ENCODE peak calls at places on chromosomes 7 and 10, in four cellular contexts. T is mesothelial cell of epicardium, M is AG09319, C is heart right ventricle. K is an unnamed sample.

GRCh38 chr7:2237109-2237602 is 4.4 kb upstream of the MAD1L1 start:
- DNase-seq in M (no peak), T (no peak), C (no peak), K (peak; percentile 89)

GRCh38 chr7:11665381-11665780 is 166.6 kb downstream of the THSD7A start:
- DNase-seq in T (no peak), M (no peak), C (no peak), K (no peak)

GRCh38 chr10:360653-361052 is 225.4 kb downstream of the ZMYND11 start:
- DNase-seq in M (no peak), C (no peak), T (no peak), K (no peak)

GRCh38 chr7:3091631-3092030 is 48.0 kb upstream of the CARD11 start:
- DNase-seq in T (no peak), C (no peak), M (no peak), K (no peak)

GRCh38 chr7:105122619-105123018 is 108.6 kb downstream of the KMT2E start:
- DNase-seq in T (no peak), M (no peak), C (no peak), K (no peak)

GRCh38 chr7:76302299-76303056 is at the start of gene HSPB1:
- DNase-seq in M (peak; percentile 68), T (no peak), C (peak; percentile 97), K (no peak)

GRCh38 chr7:43700059-43700501 is 29.2 kb downstream of the COA1 start:
- DNase-seq in T (no peak), C (no peak), M (peak; percentile 44), K (no peak)

GRCh38 chr10:93813507-93814465 is 56.0 kb downstream of the LGI1 start:
- DNase-seq in M (no peak), C (peak; percentile 48), T (no peak), K (peak; percentile 56)

GRCh38 chr10:20916976-20917375 is 19.9 kb upstream of the NEBL start:
- DNase-seq in M (no peak), C (no peak), T (no peak), K (no peak)

GRCh38 chr7:90777075-90777864 is 181.1 kb downstream of the CDK14 start:
- DNase-seq in C (no peak), T (no peak), M (no peak), K (no peak)

GRCh38 chr10:111612273-111612672 is 535.4 kb downstream of the ADRA2A start:
- DNase-seq in M (no peak), C (no peak), T (no peak), K (no peak)

GRCh38 chr7:48033922-48034321 is 1.4 kb upstream of the C7orf57 start:
- DNase-seq in T (no peak), M (no peak), C (no peak), K (no peak)

GRCh38 chr7:48035967-48036478 is 680 bp downstream of the C7orf57 start:
- DNase-seq in T (no peak), C (peak; percentile 52), M (no peak), K (no peak)

GRCh38 chr7:48031111-48031510 is 2.2 kb upstream of the SUN3 start:
- DNase-seq in T (no peak), C (no peak), M (no peak), K (no peak)

GRCh38 chr7:48038815-48039496 is 3.6 kb downstream of the C7orf57 start:
- DNase-seq in C (no peak), M (no peak), T (no peak), K (no peak)

GRCh38 chr7:48035301-48035966 is at the start of gene C7orf57:
- DNase-seq in M (peak; percentile 48), C (peak; percentile 93), T (peak; percentile 80), K (peak; percentile 93)
- TF ChIP-seq CTCF in M (peak; percentile 29), C (no peak), T (no peak), K (no peak)

DNA sequence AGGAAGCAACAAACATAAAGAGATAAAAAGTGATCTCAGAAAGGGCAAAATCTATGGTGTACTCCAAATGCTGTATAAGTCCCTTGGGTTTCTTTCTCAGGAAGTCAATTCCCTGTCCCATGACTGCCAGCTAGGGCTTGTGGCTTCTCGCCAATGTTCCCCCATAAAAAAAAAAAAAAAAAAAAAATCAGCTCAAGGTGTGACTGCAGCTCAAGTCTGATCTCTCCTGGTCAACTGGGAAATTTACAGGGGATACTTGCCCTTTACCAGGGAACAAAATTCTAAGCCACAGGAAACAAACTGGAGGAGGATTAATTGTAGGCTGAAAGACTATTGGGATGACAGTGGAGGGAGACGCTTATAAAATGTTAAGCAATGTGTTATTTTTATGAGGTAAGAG is 76.0 kb downstream of the PCGF5 start:
- DNase-seq in M (no peak), C (no peak), T (no peak), K (no peak)
- TF ChIP-seq CTCF in M (peak; percentile 17), C (no peak), T (no peak), K (no peak)

GRCh38 chr7:41696323-41696916 is 6.5 kb downstream of the INHBA start:
- DNase-seq in C (peak; percentile 72), T (peak; percentile 74), M (no peak), K (no peak)
- TF ChIP-seq CTCF in C (peak; percentile 56), T (peak; percentile 84), M (peak; percentile 67), K (peak; percentile 90)

GRCh38 chr10:132443605-132443997 is 46.6 kb downstream of the PWWP2B start:
- DNase-seq in T (no peak), C (no peak), M (no peak), K (peak; percentile 91)
- TF ChIP-seq CTCF in T (no peak), C (no peak), M (peak; percentile 36), K (peak; percentile 84)

DNA sequence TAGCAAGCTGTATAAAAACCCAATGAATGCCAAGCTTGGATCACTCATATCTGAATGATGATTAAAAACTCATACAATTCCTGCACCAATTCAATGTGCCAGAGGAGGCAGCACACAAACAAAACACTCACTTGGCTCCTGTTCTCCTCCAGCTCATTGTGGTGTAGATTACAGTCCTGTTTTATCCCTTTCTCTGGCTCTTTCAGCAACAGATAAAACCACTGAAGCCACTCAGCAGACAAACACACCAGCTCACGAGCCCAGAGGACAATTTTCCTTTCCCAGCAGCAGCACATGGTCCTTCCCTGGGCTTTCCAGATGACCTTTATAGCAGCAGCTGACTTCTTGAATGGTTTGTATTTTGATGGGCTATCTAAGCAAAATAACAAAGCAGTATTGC is 107.3 kb upstream of the STARD3NL start:
- DNase-seq in T (no peak), M (no peak), C (no peak), K (no peak)
- TF ChIP-seq CTCF in T (peak; percentile 31), M (peak; percentile 47), C (peak; percentile 23), K (no peak)